ENCODE peak calls at places on chromosomes 6 and 20, in nine cellular contexts. G, L, Y, J, E, P, N, A and B are unnamed samples.

GRCh38 chr6:56899311-56899710 is 55.6 kb upstream of the BEND6 start:
- DNase-seq in G (no peak), L (peak), Y (no peak), J (peak), E (no peak), P (no peak), N (no peak), A (no peak), B (no peak)

GRCh38 chr6:373773-374724 is 17.5 kb upstream of the IRF4 start:
- DNase-seq in G (no peak), L (no peak), Y (no peak), J (no peak), E (no peak), P (no peak), N (peak), A (no peak), B (no peak)

GRCh38 chr20:23091741-23092408 is 5.8 kb upstream of the CD93 start:
- DNase-seq in G (peak), L (no peak), Y (no peak), J (no peak), E (no peak), P (no peak), N (no peak), A (no peak), B (no peak)

GRCh38 chr6:114634016-114634415 is 291.2 kb upstream of the HS3ST5 start:
- DNase-seq in G (no peak), L (no peak), Y (no peak), J (peak), E (no peak), P (no peak), N (no peak), A (no peak), B (no peak)

GRCh38 chr6:60867548-60867947 is 1418.5 kb downstream of the KHDRBS2 start:
- DNase-seq in G (no peak), L (no peak), Y (no peak), J (no peak), E (no peak), P (no peak), N (no peak), A (no peak), B (no peak)

GRCh38 chr20:54355631-54356280 is 119.6 kb upstream of the DOK5 start:
- DNase-seq in G (no peak), L (no peak), Y (no peak), J (peak), E (no peak), P (no peak), N (no peak), A (no peak), B (no peak)

GRCh38 chr6:106281088-106281487 is 44.5 kb downstream of the ATG5 start:
- DNase-seq in G (no peak), L (no peak), Y (no peak), J (peak), E (no peak), P (no peak), N (no peak), A (no peak), B (no peak)

GRCh38 chr20:52972190-52972937 is at the start of gene TSHZ2:
- DNase-seq in G (peak), L (peak), Y (peak), J (peak), E (no peak), P (peak), N (no peak), A (no peak), B (peak)

GRCh38 chr6:88619951-88620350 is 343.5 kb downstream of the RNGTT start:
- DNase-seq in G (no peak), L (no peak), Y (no peak), J (no peak), E (no peak), P (no peak), N (no peak), A (no peak), B (no peak)

GRCh38 chr6:159513074-159513473 is 180.0 kb downstream of the SOD2 start:
- DNase-seq in G (no peak), L (no peak), Y (no peak), J (peak), E (no peak), P (no peak), N (no peak), A (no peak), B (no peak)

GRCh38 chr6:140192018-140192417 is 817.6 kb upstream of the CITED2 start:
- DNase-seq in G (no peak), L (no peak), Y (no peak), J (no peak), E (no peak), P (no peak), N (no peak), A (no peak), B (no peak)

GRCh38 chr6:136890986-136891385 is 31.1 kb upstream of the SLC35D3 start:
- DNase-seq in G (no peak), L (no peak), Y (no peak), J (no peak), E (no peak), P (no peak), N (no peak), A (no peak), B (no peak)

GRCh38 chr6:72788188-72788587 is 166.3 kb downstream of the KCNQ5 start:
- DNase-seq in G (no peak), L (no peak), Y (no peak), J (peak), E (no peak), P (no peak), N (no peak), A (no peak), B (no peak)

GRCh38 chr6:105805581-105806023 is 280.5 kb upstream of the PRDM1 start:
- DNase-seq in G (no peak), L (no peak), Y (no peak), J (peak), E (no peak), P (no peak), N (no peak), A (no peak), B (no peak)

GRCh38 chr20:41370176-41370575 is 3.6 kb upstream of the EMILIN3 start:
- DNase-seq in G (no peak), L (no peak), Y (no peak), J (no peak), E (no peak), P (no peak), N (no peak), A (peak), B (no peak)

GRCh38 chr20:49028684-49029083 is 17.4 kb upstream of the CSE1L start:
- DNase-seq in G (no peak), L (no peak), Y (no peak), J (peak), E (no peak), P (no peak), N (no peak), A (no peak), B (no peak)

GRCh38 chr20:9794831-9795230 is 44.0 kb downstream of the PAK5 start:
- DNase-seq in G (no peak), L (no peak), Y (no peak), J (no peak), E (no peak), P (no peak), N (no peak), A (no peak), B (no peak)

GRCh38 chr6:32170294-32170693 is 5.6 kb downstream of the AGPAT1 start:
- DNase-seq in G (no peak), L (no peak), Y (no peak), J (no peak), E (no peak), P (no peak), N (no peak), A (no peak), B (no peak)

GRCh38 chr6:152458648-152459047 is 178.5 kb downstream of the SYNE1 start:
- DNase-seq in G (no peak), L (no peak), Y (no peak), J (peak), E (no peak), P (no peak), N (no peak), A (no peak), B (no peak)

GRCh38 chr6:107695061-107695715 is 128.9 kb downstream of the SCML4 start:
- DNase-seq in G (no peak), L (no peak), Y (no peak), J (peak), E (no peak), P (no peak), N (no peak), A (no peak), B (no peak)

GRCh38 chr6:108432792-108433191 is 127.9 kb upstream of the FOXO3 start:
- DNase-seq in G (no peak), L (no peak), Y (no peak), J (no peak), E (no peak), P (no peak), N (no peak), A (no peak), B (no peak)

GRCh38 chr20:19886666-19887288 is 128.7 kb downstream of the RIN2 start:
- DNase-seq in G (no peak), L (no peak), Y (no peak), J (peak), E (no peak), P (no peak), N (no peak), A (no peak), B (no peak)

GRCh38 chr6:51349866-51350265 is 531.2 kb downstream of the TFAP2B start:
- DNase-seq in G (peak), L (no peak), Y (no peak), J (no peak), E (no peak), P (no peak), N (no peak), A (no peak), B (no peak)

GRCh38 chr6:154916857-154917256 is 78.3 kb upstream of the TIAM2 start:
- DNase-seq in G (no peak), L (no peak), Y (no peak), J (peak), E (no peak), P (no peak), N (no peak), A (no peak), B (no peak)

GRCh38 chr6:49541936-49542335 is 8.5 kb upstream of the C6orf141 start:
- DNase-seq in G (no peak), L (no peak), Y (no peak), J (peak), E (no peak), P (no peak), N (no peak), A (no peak), B (no peak)

GRCh38 chr6:52493669-52494068 is 73.5 kb downstream of the EFHC1 start:
- DNase-seq in G (no peak), L (no peak), Y (no peak), J (no peak), E (no peak), P (no peak), N (peak), A (peak), B (no peak)

GRCh38 chr6:149080511-149080910 is 237.0 kb upstream of the TAB2 start:
- DNase-seq in G (no peak), L (no peak), Y (no peak), J (peak), E (no peak), P (no peak), N (no peak), A (no peak), B (no peak)

GRCh38 chr20:19815553-19815991 is 57.5 kb downstream of the RIN2 start:
- DNase-seq in G (no peak), L (peak), Y (no peak), J (peak), E (no peak), P (peak), N (no peak), A (no peak), B (no peak)

GRCh38 chr6:138817799-138818198 is 21.9 kb downstream of the ECT2L start:
- DNase-seq in G (no peak), L (no peak), Y (peak), J (peak), E (no peak), P (no peak), N (peak), A (no peak), B (no peak)

GRCh38 chr6:162711376-162711775 is 16.2 kb downstream of the PRKN start:
- DNase-seq in G (no peak), L (no peak), Y (no peak), J (no peak), E (no peak), P (no peak), N (no peak), A (no peak), B (no peak)

GRCh38 chr6:109526905-109527628 is 44.0 kb upstream of the ZBTB24 start:
- DNase-seq in G (peak), L (no peak), Y (peak), J (peak), E (peak), P (peak), N (peak), A (peak), B (peak)

GRCh38 chr6:149847943-149848267 is 16.3 kb downstream of the LRP11 start:
- DNase-seq in G (no peak), L (no peak), Y (no peak), J (peak), E (no peak), P (no peak), N (no peak), A (no peak), B (no peak)

GRCh38 chr20:39885975-39886649 is 802.9 kb downstream of the MAFB start:
- DNase-seq in G (peak), L (peak), Y (no peak), J (peak), E (peak), P (peak), N (peak), A (peak), B (no peak)

GRCh38 chr20:39890697-39891096 is 798.3 kb downstream of the MAFB start:
- DNase-seq in G (no peak), L (no peak), Y (no peak), J (no peak), E (no peak), P (no peak), N (no peak), A (no peak), B (no peak)

GRCh38 chr20:39880890-39881289 is 808.1 kb downstream of the MAFB start:
- DNase-seq in G (no peak), L (no peak), Y (no peak), J (peak), E (no peak), P (no peak), N (no peak), A (peak), B (no peak)

GRCh38 chr20:39888310-39888709 is 800.7 kb downstream of the MAFB start:
- DNase-seq in G (no peak), L (no peak), Y (no peak), J (no peak), E (no peak), P (no peak), N (no peak), A (no peak), B (no peak)

DNA sequence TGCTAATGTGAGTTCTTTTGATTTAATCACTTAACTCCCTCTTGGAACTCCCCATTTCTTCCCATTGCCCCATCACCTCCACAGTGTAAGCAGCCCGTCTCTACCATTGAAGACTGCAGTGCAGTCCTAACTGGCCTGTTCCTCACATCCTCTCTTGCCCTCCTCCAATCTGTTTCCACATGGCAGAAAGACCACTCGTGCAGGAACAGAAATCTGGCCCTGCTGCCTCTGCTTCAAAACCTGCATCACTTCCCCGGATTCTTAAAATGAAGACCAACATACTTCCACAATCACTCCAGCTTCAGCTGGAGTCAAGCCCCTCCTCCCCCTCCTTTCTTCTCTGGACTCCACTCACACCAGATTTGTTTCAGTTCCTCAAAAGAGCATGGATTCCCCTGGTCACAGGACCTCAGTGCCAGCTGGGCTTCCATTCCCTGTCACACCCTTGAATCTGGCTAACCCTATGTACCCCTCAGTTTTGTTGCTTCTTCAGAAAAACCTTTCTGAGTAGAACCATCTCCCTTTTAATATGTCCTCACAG is 802.3 kb downstream of the MAFB start:
- DNase-seq in G (peak), L (peak), Y (no peak), J (no peak), E (no peak), P (peak), N (no peak), A (no peak), B (no peak)
- TF ChIP-seq CTCF in G (no peak), L (no peak), Y (no peak), J (no peak), E (no peak), P (no peak), N (no peak), A (no peak), B (no peak)

GRCh38 chr20:1209447-1210387 is 6.5 kb downstream of the C20orf202 start:
- DNase-seq in G (no peak), L (no peak), Y (no peak), J (peak), E (no peak), P (no peak), N (no peak), A (no peak), B (no peak)
- TF ChIP-seq CTCF in G (no peak), L (no peak), Y (peak), J (peak), E (peak), P (no peak), N (no peak), A (no peak), B (no peak)

DNA sequence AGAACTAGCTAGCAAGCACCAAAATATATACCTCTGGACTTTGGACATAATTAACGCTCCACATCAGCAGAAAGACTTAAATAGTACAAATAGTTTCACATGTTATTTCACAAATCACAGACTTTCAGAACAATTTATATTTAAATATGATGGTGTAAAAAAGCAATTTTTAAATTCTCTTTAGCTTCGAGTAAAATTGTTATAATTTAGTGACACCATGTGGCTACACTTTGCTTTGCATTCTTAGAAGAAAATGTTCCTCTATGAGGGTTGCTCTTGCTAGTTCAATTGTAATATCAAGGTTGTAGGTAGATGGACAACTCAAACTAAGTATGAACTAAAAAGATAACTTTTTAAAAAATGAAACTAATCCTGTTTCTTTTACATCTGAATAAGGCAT is 69.0 kb downstream of the BTBD9 start:
- DNase-seq in G (no peak), L (no peak), Y (no peak), J (peak), E (no peak), P (no peak), N (no peak), A (no peak), B (no peak)
- TF ChIP-seq CTCF in G (no peak), L (peak), Y (peak), J (peak), E (peak), P (no peak), N (peak), A (peak), B (peak)

GRCh38 chr6:13814176-13814937 is at the start of gene MCUR1:
- DNase-seq in G (peak), L (peak), Y (peak), J (peak), E (peak), P (peak), N (peak), A (peak), B (peak)
- TF ChIP-seq CTCF in G (no peak), L (no peak), Y (peak), J (no peak), E (peak), P (peak), N (peak), A (peak), B (no peak)

GRCh38 chr6:42510795-42511194 is 53.0 kb upstream of the UBR2 start:
- DNase-seq in G (no peak), L (no peak), Y (no peak), J (no peak), E (no peak), P (no peak), N (no peak), A (no peak), B (no peak)
- TF ChIP-seq CTCF in G (no peak), L (no peak), Y (no peak), J (no peak), E (no peak), P (no peak), N (no peak), A (no peak), B (no peak)